ENCODE peak calls at places on chromosomes 5 and 9, in four cellular contexts. K, O, Z and X are unnamed samples.

GRCh38 chr9:112174965-112175795 is at the start of gene SUSD1:
- DNase-seq in O (no peak), K (peak; percentile 37), Z (peak; percentile 88), X (peak; percentile 91)

GRCh38 chr5:6631441-6631840 is 1.4 kb downstream of the NSUN2 start:
- DNase-seq in K (no peak), Z (no peak), O (no peak), X (no peak)

GRCh38 chr5:109880907-109881685 is 191.4 kb downstream of the MAN2A1 start:
- DNase-seq in Z (no peak), O (no peak), K (no peak), X (no peak)

GRCh38 chr5:14184725-14185124 is 41.6 kb downstream of the TRIO start:
- DNase-seq in Z (no peak), K (no peak), O (no peak), X (no peak)

GRCh38 chr5:120535900-120536299 is 71.8 kb downstream of the PRR16 start:
- DNase-seq in O (no peak), Z (no peak), K (no peak), X (no peak)

GRCh38 chr5:164869325-164869724 is 1363.9 kb downstream of the MAT2B start:
- DNase-seq in O (no peak), Z (no peak), K (no peak), X (no peak)

GRCh38 chr5:81846301-81846700 is 95.4 kb upstream of the SSBP2 start:
- DNase-seq in O (no peak), K (no peak), Z (no peak), X (no peak)

GRCh38 chr5:132207783-132208182 is 19.9 kb downstream of the P4HA2 start:
- DNase-seq in Z (no peak), O (no peak), K (peak; percentile 20), X (no peak)

GRCh38 chr9:7549261-7549660 is 250.3 kb downstream of the DMAC1 start:
- DNase-seq in Z (no peak), O (no peak), K (peak; percentile 49), X (no peak)

GRCh38 chr5:93599427-93600146 is 16.6 kb downstream of the NR2F1 start:
- DNase-seq in O (no peak), Z (peak; percentile 44), K (peak; percentile 38), X (no peak)

GRCh38 chr9:107872457-107873192 is 383.1 kb upstream of the KLF4 start:
- DNase-seq in O (peak; percentile 38), Z (no peak), K (peak; percentile 25), X (no peak)
- TF ChIP-seq TEAD4 in O (no peak), Z (no peak), K (no peak), X (no peak)

GRCh38 chr9:120616961-120617636 is 37.1 kb upstream of the CDK5RAP2 start:
- DNase-seq in Z (no peak), K (no peak), O (no peak), X (no peak)
- TF ChIP-seq TEAD4 in Z (no peak), K (no peak), O (no peak), X (no peak)

GRCh38 chr9:128704356-128704670 is 2.0 kb downstream of the PKN3 start:
- DNase-seq in O (no peak), K (no peak), Z (no peak), X (no peak)

GRCh38 chr9:128703616-128704355 is 1.5 kb downstream of the PKN3 start:
- DNase-seq in O (no peak), Z (peak; percentile 27), K (peak; percentile 10), X (peak; percentile 45)

GRCh38 chr9:128705051-128705965 is 3.0 kb downstream of the PKN3 start:
- DNase-seq in Z (no peak), K (peak; percentile 9), O (no peak), X (no peak)

GRCh38 chr9:128702949-128703615 is 779 bp downstream of the PKN3 start:
- DNase-seq in O (no peak), K (peak; percentile 66), Z (peak; percentile 79), X (peak; percentile 82)

GRCh38 chr9:128702445-128702948 is at the start of gene PKN3:
- DNase-seq in K (peak; percentile 97), Z (peak; percentile 98), O (peak; percentile 61), X (peak; percentile 94)
- TF ChIP-seq TEAD4 in K (no peak), Z (no peak), O (no peak), X (no peak)

DNA sequence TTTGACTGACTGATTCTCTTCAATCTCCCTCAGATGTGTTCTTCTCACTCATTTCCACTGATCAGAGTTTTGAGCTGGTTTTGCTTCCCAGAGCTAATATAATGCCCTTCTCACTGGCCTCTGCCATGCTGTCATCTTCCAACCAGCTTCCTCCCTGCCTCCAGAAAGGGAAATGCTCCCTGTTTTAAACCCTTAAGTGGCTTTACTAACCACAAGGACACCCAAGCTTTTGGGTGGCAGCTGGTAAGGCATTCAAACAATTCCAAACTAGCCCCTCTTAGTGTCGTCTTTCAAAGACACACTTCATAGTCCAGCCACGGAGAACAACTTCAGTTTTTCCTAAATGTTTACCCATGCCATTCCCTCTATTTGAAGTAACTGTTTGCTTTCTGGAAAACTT is 172.5 kb downstream of the CRB2 start:
- DNase-seq in K (no peak), Z (no peak), O (no peak), X (no peak)
- TF ChIP-seq TEAD4 in K (no peak), Z (no peak), O (no peak), X (no peak)